ENCODE peak calls at places on chromosomes 4 and X, in seven cellular contexts. F, A, L, G, I, H and M are unnamed samples.

GRCh38 chr4:17561195-17561909 is 15.6 kb upstream of the LAP3 start:
- DNase-seq in H (no peak), A (no peak), F (peak), G (no peak), L (no peak), I (no peak), M (no peak)

GRCh38 chrX:47222776-47223350 is 4.4 kb downstream of the CDK16 start:
- DNase-seq in G (no peak), L (no peak), F (no peak), H (no peak), I (no peak), A (no peak), M (no peak)

GRCh38 chr4:102578819-102579218 is 77.7 kb downstream of the NFKB1 start:
- DNase-seq in L (no peak), F (no peak), H (no peak), G (no peak), A (peak), I (no peak), M (no peak)

GRCh38 chr4:174425669-174426068 is 96.6 kb downstream of the HPGD start:
- DNase-seq in F (no peak), G (no peak), H (no peak), A (no peak), L (no peak), I (no peak), M (no peak)

GRCh38 chrX:2767631-2768455 is 16.0 kb downstream of the XG start:
- DNase-seq in L (no peak), H (peak), A (no peak), F (peak), G (no peak), I (no peak), M (no peak)

GRCh38 chrX:20665441-20665840 is 398.7 kb upstream of the RPS6KA3 start:
- DNase-seq in L (no peak), G (no peak), H (no peak), I (no peak), A (no peak), F (no peak), M (no peak)

GRCh38 chr4:12729384-12729783 is 754.8 kb downstream of the RAB28 start:
- DNase-seq in I (no peak), L (no peak), G (no peak), H (no peak), A (peak), F (peak), M (no peak)

GRCh38 chr4:156968479-156968984 is 3.1 kb downstream of the PDGFC start:
- DNase-seq in I (no peak), H (peak), L (peak), F (peak), G (no peak), A (peak), M (peak)

GRCh38 chrX:68997911-68998310 is 167.3 kb downstream of the PJA1 start:
- DNase-seq in I (peak), F (peak), G (no peak), A (peak), H (no peak), L (peak), M (no peak)
- H3K27ac ChIP-seq in I (no peak), F (peak), G (no peak), A (no peak), H (no peak), L (no peak), M (peak)

GRCh38 chr4:1767770-1768366 is 25.2 kb upstream of the FGFR3 start:
- DNase-seq in I (no peak), G (no peak), F (no peak), L (peak), A (peak), H (no peak), M (no peak)
- TF ChIP-seq CTCF in I (no peak), G (no peak), F (no peak), L (no peak), A (peak), H (no peak), M (no peak)

GRCh38 chrX:101682723-101683122 is 23.1 kb upstream of the ARMCX2 start:
- DNase-seq in F (peak), A (peak), H (no peak), G (no peak), L (no peak), I (no peak), M (no peak)

GRCh38 chrX:101691823-101692222 is 32.2 kb upstream of the ARMCX2 start:
- DNase-seq in A (no peak), G (no peak), L (no peak), H (no peak), F (no peak), I (no peak), M (no peak)

GRCh38 chrX:101686574-101686973 is 26.9 kb upstream of the ARMCX2 start:
- DNase-seq in G (no peak), A (no peak), H (no peak), L (no peak), F (no peak), I (no peak), M (no peak)

DNA sequence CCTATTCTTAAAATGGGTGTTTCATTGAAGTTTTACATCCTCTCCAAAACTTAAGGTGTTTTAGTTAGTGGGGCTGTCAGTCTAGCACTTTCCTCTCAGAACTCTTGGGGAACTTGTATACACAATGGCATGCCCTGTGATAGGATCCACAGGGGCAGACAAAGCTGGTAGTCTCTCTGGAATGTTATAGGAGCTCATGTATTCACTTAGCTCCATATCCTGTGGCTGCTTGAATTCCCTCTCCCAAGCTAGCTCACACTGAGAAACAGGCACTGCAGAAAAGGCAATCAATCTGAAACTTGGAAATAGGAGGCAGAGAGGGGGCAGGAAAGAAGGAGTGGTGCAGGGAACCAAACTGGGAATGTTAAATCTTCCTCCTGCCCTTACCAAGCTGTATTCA is 26.3 kb upstream of the ARMCX2 start:
- DNase-seq in I (no peak), A (no peak), F (peak), L (no peak), H (no peak), G (no peak), M (no peak)
- H3K27ac ChIP-seq in I (no peak), A (no peak), F (no peak), L (no peak), H (no peak), G (no peak), M (no peak)

DNA sequence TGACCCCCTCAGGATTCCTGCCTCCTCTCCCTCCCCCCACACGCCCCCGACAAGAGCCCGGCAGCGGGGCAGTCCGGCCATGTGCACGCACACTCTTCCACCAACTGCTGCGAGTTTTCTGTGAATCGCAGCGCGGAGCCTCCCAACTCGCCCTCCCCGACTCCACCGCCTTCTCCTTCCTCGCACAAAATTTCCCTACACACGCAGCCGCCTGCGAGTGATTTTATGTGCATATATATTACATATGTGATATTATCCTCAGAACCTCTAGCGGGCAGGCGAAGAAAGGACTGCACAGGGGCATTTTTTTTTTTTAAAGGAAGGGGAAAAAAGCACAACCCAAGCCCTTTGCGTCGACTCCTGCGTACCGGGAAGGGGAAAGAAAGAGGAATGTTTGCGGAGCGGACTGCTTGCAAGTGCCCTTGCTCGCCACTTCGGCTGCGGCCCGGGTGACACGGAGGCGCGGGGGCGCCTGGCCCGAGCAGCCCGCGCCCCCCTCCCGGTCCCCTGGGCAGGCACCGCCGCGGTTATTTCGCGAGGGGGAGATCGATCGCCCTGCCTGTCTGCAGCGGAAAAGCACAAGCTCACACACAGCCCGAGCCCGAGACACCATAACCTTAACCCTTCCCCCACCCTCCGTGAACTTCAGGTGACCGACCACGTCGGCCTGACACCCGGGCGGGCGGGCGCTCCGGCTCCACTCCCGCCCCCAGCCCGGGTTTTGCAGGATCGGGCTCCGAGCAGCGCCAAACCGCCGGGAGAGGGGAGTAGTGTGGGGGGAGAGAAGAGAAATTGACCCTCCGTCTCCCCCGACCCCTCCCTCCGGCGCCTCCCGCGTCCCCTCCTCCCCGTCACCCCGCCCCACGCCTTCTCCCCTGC is 2.2 kb downstream of the ZNF827 start:
- DNase-seq in G (peak), I (peak), A (peak), L (peak), F (peak), H (peak), M (peak)
- TF ChIP-seq CTCF in G (peak), I (no peak), A (peak), L (peak), F (peak), H (no peak), M (peak)

GRCh38 chr4:159390648-159391047 is 287.8 kb downstream of the RAPGEF2 start:
- DNase-seq in H (no peak), L (no peak), F (peak), A (peak), I (no peak), G (no peak), M (no peak)
- H3K27ac ChIP-seq in H (no peak), L (no peak), F (peak), A (no peak), I (no peak), G (no peak), M (no peak)